ENCODE peak calls at places on chromosome 11, in four cellular contexts. C is endodermal cell, U is mucosa of descending colon, B is body of pancreas. O is an unnamed sample.

GRCh38 chr11:128884703-128885338 is 6.3 kb upstream of the KCNJ5 start:
- DNase-seq in U (peak; percentile 82), B (peak; percentile 75), C (peak; percentile 88), O (peak; percentile 31)

GRCh38 chr11:43547411-43547718 is 133.2 kb upstream of the HSD17B12 start:
- DNase-seq in U (no peak), B (peak; percentile 36), C (no peak), O (no peak)

GRCh38 chr11:12496181-12497025 is 119.0 kb downstream of the PARVA start:
- DNase-seq in B (no peak), U (no peak), C (peak; percentile 66), O (no peak)

GRCh38 chr11:122089111-122089510 is 26.9 kb downstream of the BLID start:
- DNase-seq in B (no peak), C (no peak), U (no peak), O (no peak)

GRCh38 chr11:16265022-16265421 is 91.3 kb downstream of the SOX6 start:
- DNase-seq in B (no peak), C (no peak), U (no peak), O (no peak)

GRCh38 chr11:37104380-37104779 is 506.3 kb upstream of the RAG2 start:
- DNase-seq in B (no peak), C (no peak), U (no peak), O (no peak)

GRCh38 chr11:2987881-2988280 is 4.2 kb downstream of the NAP1L4 start:
- DNase-seq in U (no peak), C (no peak), B (no peak), O (no peak)

GRCh38 chr11:17550455-17551346 is 3.6 kb downstream of the OTOG start:
- DNase-seq in B (no peak), C (no peak), U (no peak), O (no peak)

GRCh38 chr11:91857194-91857593 is 367.4 kb upstream of the FAT3 start:
- DNase-seq in C (no peak), U (no peak), B (no peak), O (no peak)

GRCh38 chr11:12272821-12273617 is 104.4 kb upstream of the PARVA start:
- DNase-seq in B (no peak), C (no peak), U (no peak), O (no peak)

GRCh38 chr11:69475866-69476714 is 5.4 kb upstream of the LINC01488 start:
- DNase-seq in U (no peak), C (peak; percentile 79), B (no peak), O (no peak)

GRCh38 chr11:66488957-66489356 is 8.7 kb downstream of the DPP3 start:
- DNase-seq in C (no peak), U (no peak), B (no peak), O (no peak)

GRCh38 chr11:120525285-120526085 is 13.9 kb downstream of the GRIK4 start:
- DNase-seq in C (no peak), U (peak; percentile 40), B (no peak), O (no peak)

GRCh38 chr11:74639533-74639932 is 47.2 kb downstream of the POLD3 start:
- DNase-seq in U (no peak), C (no peak), B (peak; percentile 33), O (no peak)

GRCh38 chr11:33147559-33147958 is 13.7 kb downstream of the CSTF3 start:
- DNase-seq in U (no peak), C (no peak), B (no peak), O (no peak)

GRCh38 chr11:2214527-2215229 is 43.1 kb upstream of the TH start:
- DNase-seq in B (no peak), U (no peak), C (peak; percentile 53), O (no peak)

GRCh38 chr11:36596880-36597279 is 1.2 kb downstream of the RAG2 start:
- DNase-seq in B (no peak), C (no peak), U (no peak), O (no peak)

GRCh38 chr11:130588471-130588870 is 140.0 kb downstream of the ADAMTS15 start:
- DNase-seq in C (no peak), B (no peak), U (no peak), O (no peak)

GRCh38 chr11:12159351-12160099 is 49.1 kb downstream of the MICAL2 start:
- DNase-seq in C (peak; percentile 33), B (no peak), U (no peak), O (peak; percentile 75)

GRCh38 chr11:26244207-26244606 is 87.7 kb upstream of the ANO3 start:
- DNase-seq in C (no peak), B (no peak), U (no peak), O (peak; percentile 50)

GRCh38 chr11:119479685-119480275 is 56.8 kb upstream of the THY1 start:
- DNase-seq in B (no peak), C (peak; percentile 78), U (no peak), O (no peak)

GRCh38 chr11:19646921-19647320 is 65.7 kb upstream of the NAV2 start:
- DNase-seq in B (peak; percentile 28), C (no peak), U (peak; percentile 40), O (peak; percentile 96)

GRCh38 chr11:127074151-127074761 is 73.7 kb upstream of the KIRREL3 start:
- DNase-seq in U (peak; percentile 60), C (peak; percentile 72), B (peak; percentile 57), O (peak; percentile 8)

GRCh38 chr11:62882428-62882742 is 1.7 kb downstream of the SLC3A2 start:
- DNase-seq in C (no peak), B (no peak), U (no peak), O (no peak)

GRCh38 chr11:62882811-62883496 is 2.3 kb downstream of the SLC3A2 start:
- DNase-seq in U (no peak), B (no peak), C (no peak), O (no peak)

GRCh38 chr11:62880231-62880802 is 379 bp upstream of the SLC3A2 start:
- DNase-seq in C (no peak), B (peak; percentile 48), U (no peak), O (peak; percentile 46)

GRCh38 chr11:62880803-62881578 is at the start of gene SLC3A2:
- DNase-seq in U (peak; percentile 94), B (peak; percentile 92), C (peak; percentile 97), O (peak; percentile 50)

GRCh38 chr11:62881579-62882427 is 1.1 kb downstream of the SLC3A2 start:
- DNase-seq in C (no peak), B (peak; percentile 93), U (peak; percentile 93), O (peak; percentile 91)
- TF ChIP-seq CTCF in C (no peak), B (no peak), U (no peak), O (no peak)

DNA sequence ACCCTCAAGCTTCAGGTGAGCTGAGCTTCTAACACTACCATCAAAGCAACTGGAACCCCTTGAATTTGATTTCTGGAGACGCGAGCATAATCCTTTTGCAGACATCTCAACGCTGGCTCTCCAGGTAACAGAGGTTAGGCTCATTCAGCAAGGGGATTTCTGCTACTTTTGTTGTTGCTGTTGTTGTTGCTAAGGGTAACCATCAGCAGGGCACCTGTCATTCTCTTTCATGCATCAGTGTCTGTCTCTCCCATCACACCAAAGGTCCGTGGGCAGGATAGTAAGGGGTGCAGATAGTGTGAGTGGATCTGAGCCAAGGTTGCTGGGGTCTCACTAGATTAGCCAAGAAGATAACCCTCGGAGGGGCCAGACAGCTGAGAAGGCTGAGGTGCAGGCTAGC is 90.3 kb downstream of the TP53I11 start:
- DNase-seq in C (no peak), U (no peak), B (no peak), O (no peak)
- H3K4me3 ChIP-seq in C (no peak overlapping the region), U (no peak overlapping the region), B (no peak overlapping the region), O (no peak overlapping the region)

DNA sequence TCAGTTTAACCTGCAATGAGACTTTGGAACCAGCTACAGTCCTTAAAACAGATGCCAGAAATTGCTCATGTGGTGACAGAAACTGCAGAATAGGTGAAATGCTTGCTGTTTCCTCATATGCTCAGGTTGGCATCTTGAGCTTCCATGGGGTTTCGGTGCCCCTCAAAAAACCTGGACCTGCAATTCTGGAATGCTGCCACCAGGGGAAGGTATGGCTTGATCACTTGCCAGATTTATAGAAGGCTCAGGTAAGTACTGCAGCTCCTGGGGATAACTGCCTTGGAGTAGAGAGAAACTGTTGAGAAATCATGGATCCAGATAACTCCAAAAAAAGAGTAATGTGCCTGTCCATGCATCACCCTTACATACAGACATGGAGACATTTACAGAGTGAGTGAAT is 113.0 kb downstream of the CTTN start:
- DNase-seq in C (peak; percentile 75), U (no peak), B (no peak), O (no peak)
- TF ChIP-seq CTCF in C (peak; percentile 77), U (no peak), B (no peak), O (no peak)

DNA sequence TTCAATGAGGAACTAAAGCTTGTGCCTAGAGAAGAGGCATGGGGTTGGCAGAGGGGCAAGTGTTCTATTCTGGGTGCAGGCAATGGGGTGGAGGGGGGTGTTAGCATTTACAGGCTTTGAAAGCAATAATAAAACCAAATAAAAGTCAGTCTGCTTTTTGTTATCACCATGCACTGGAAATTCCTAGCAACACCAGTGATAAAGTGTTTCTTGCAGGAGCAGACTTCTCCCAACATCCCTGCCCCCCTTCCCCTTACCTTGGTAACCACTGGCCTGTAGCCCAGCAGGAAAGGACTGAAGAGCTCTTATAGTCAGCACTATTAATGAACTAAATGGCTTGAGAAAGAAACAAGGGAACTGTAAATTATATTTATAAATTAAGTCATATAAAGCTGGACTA is 65.2 kb upstream of the SESN3 start:
- DNase-seq in U (peak; percentile 29), C (no peak), B (peak; percentile 58), O (no peak)
- H3K4me3 ChIP-seq in U (no peak overlapping the region), C (no peak overlapping the region), B (no peak overlapping the region), O (no peak overlapping the region)

DNA sequence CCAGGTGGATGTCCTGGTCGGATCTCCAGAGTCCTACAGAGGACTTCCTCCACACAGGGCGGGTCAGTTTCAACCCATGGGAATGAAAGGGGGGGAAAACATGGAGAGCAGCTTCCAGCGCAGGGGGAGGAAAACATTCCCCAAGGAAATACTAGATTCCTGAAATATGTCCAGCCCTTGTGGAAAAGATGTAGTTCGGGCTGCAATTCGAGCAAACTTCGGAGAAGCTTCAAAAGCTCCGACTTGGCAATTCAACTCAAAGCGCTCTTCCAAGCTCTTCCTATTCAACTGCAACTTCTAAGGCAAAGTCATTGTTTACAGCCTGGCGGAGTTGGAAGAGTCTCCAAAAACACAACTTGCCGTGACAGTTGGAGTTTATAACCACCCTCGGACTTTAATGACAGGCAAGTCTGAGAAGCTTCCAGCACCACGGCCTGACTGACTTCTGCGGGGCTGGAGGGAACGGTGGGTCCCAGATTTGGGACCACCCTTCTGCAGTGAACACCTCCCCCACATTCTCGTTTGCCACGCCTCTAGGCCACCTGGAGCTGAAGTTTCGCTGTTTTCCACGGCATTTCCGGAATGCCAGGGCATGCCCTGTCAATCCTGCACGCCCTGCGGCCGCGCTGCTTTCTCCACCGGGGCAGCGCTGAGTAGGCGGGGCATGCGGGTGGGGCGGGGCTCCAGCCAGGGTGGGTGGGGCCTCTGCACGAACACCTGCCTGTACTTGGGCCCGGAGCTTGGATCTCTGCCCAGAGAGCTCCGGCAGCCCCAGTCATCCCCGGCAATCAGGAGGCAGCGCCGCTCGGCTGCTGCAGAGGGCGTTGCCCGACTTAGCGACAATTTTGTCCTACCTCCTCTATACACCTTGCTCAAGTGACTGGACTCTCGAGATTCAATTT is 49.0 kb upstream of the BIRC3 start:
- DNase-seq in B (peak; percentile 97), U (peak; percentile 96), C (peak; percentile 99), O (no peak)
- TF ChIP-seq CTCF in B (peak; percentile 68), U (peak; percentile 54), C (peak; percentile 74), O (no peak)

O was measured in AG09309.